ENCODE peak calls at places on chromosomes 12 and 14, in seven cellular contexts. M, D, P, E, G, V and I are unnamed samples.

GRCh38 chr12:55847603-55848329 is 5.0 kb upstream of the MMP19 start:
- DNase-seq in M (no peak), P (no peak), E (peak; percentile 98), D (peak; percentile 87), G (peak; percentile 79), V (peak; percentile 94), I (no peak)

GRCh38 chr14:51929156-51929555 is 60.2 kb upstream of the RTRAF start:
- DNase-seq in V (no peak), M (no peak), D (no peak), P (no peak), G (no peak), E (peak; percentile 23), I (peak; percentile 65)

GRCh38 chr12:127115468-127116035 is 1151.4 kb upstream of the TMEM132C start:
- DNase-seq in D (no peak), P (no peak), E (no peak), V (no peak), M (no peak), G (no peak), I (no peak)

GRCh38 chr12:86666311-86666710 is 410.1 kb upstream of the MGAT4C start:
- DNase-seq in P (no peak), G (peak; percentile 2), E (peak; percentile 2), M (no peak), D (no peak), V (no peak), I (peak; percentile 37)

GRCh38 chr12:117850048-117850447 is 118.7 kb downstream of the KSR2 start:
- DNase-seq in E (peak; percentile 66), P (peak; percentile 23), V (no peak), D (no peak), G (no peak), M (no peak), I (peak; percentile 74)

GRCh38 chr12:51972849-51973273 is 21.4 kb downstream of the ACVR1B start:
- DNase-seq in V (peak; percentile 72), P (no peak), M (peak; percentile 54), E (no peak), G (no peak), D (peak; percentile 28), I (no peak)

GRCh38 chr12:40957417-40957816 is 230.7 kb upstream of the PDZRN4 start:
- DNase-seq in M (no peak), E (no peak), D (no peak), G (no peak), V (no peak), P (no peak), I (no peak)

GRCh38 chr12:95319694-95320331 is 102.2 kb downstream of the VEZT start:
- DNase-seq in E (no peak), G (no peak), P (no peak), V (no peak), D (no peak), M (no peak), I (no peak)

GRCh38 chr12:121005346-121005815 is 10.9 kb downstream of the C12orf43 start:
- DNase-seq in E (peak; percentile 67), M (peak; percentile 14), D (peak; percentile 52), V (no peak), P (peak; percentile 37), G (peak; percentile 28), I (peak; percentile 24)

GRCh38 chr14:53180272-53181221 is 27.4 kb upstream of the DDHD1 start:
- DNase-seq in P (no peak), M (peak; percentile 50), E (peak; percentile 40), G (peak; percentile 17), V (no peak), D (no peak), I (no peak)